ENCODE peak calls at places on chromosomes 12 and 14, in five cellular contexts. F is psoas muscle, E is colonic mucosa, O is mammary epithelial cell, A is testis. L is an unnamed sample.
A peak's percentile ranks its signal among the peaks of the same experiment; 100 is the strongest.

GRCh38 chr12:49022558-49023178 is 4.1 kb upstream of the PRKAG1 start:
- DNase-seq in F (peak; percentile 53), A (no peak), O (no peak), E (no peak), L (no peak)

GRCh38 chr12:12636641-12637040 is 25.0 kb downstream of the CREBL2 start:
- DNase-seq in A (no peak), O (peak; percentile 29), E (no peak), F (no peak), L (no peak)

GRCh38 chr14:30221546-30221945 is 293.9 kb upstream of the PRKD1 start:
- DNase-seq in O (no peak), E (no peak), A (no peak), F (no peak), L (no peak)

GRCh38 chr12:119423285-119423684 is 88.8 kb downstream of the CCDC60 start:
- DNase-seq in E (no peak), A (peak; percentile 41), O (no peak), F (no peak), L (no peak)

GRCh38 chr12:60072911-60073310 is 477.1 kb downstream of the SLC16A7 start:
- DNase-seq in O (no peak), A (no peak), F (no peak), E (no peak), L (peak; percentile 0)

GRCh38 chr12:26317942-26318565 is 122.7 kb downstream of the SSPN start:
- DNase-seq in A (no peak), O (peak; percentile 98), F (no peak), E (no peak), L (peak; percentile 47)

GRCh38 chr12:50862316-50862715 is 19.6 kb downstream of the TMPRSS12 start:
- DNase-seq in O (peak; percentile 55), A (no peak), E (no peak), F (no peak), L (no peak)

GRCh38 chr12:104742551-104742961 is 215.5 kb downstream of the SLC41A2 start:
- DNase-seq in F (no peak), E (no peak), O (no peak), A (no peak), L (no peak)

GRCh38 chr14:100844846-100845245 is 18.9 kb downstream of the MEG3 start:
- DNase-seq in E (no peak), F (no peak), A (no peak), O (no peak), L (no peak)

GRCh38 chr12:51071663-51072062 is 11.7 kb downstream of the CSRNP2 start:
- DNase-seq in F (no peak), O (no peak), A (no peak), E (no peak), L (no peak)

GRCh38 chr14:59262717-59263469 is 74.4 kb downstream of the DAAM1 start:
- DNase-seq in E (peak; percentile 51), F (no peak), A (no peak), O (no peak), L (no peak)

GRCh38 chr14:105431256-105431655 is 11.6 kb downstream of the MTA1 start:
- DNase-seq in F (no peak), O (no peak), A (no peak), E (no peak), L (no peak)

GRCh38 chr14:35406811-35407630 is 2.5 kb upstream of the NFKBIA start:
- DNase-seq in A (no peak), O (peak; percentile 78), F (no peak), E (no peak), L (peak; percentile 75)

GRCh38 chr14:99262977-99263448 is 9.0 kb downstream of the BCL11B start:
- DNase-seq in O (no peak), F (no peak), E (no peak), A (no peak), L (no peak)
- H3K4me3 ChIP-seq in O (no peak overlapping the region), F (no peak overlapping the region), E (no peak overlapping the region), A (no peak overlapping the region), L (no peak overlapping the region)

DNA sequence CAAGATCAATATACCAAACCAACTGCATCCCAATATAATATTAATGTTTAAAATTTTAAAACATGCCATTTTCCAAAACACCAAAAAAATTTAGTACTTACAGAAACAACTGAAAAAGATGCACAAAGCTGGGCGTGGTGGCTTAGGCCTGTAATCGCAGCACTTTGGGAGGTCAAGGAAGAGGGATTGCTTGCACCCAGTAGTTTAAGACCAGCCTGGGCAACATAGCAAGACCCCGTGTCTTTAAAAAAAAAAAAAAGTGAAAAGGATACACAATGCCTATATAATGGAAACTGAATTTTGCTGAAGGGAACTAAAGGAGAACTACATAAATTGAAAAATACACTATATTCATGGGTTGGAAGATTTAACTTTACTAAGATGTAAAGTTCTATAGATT is 149.5 kb downstream of the RMST start:
- DNase-seq in E (no peak), A (no peak), O (no peak), F (no peak), L (no peak)
- TF ChIP-seq CTCF in E (no peak), A (no peak), O (no peak), F (no peak), L (no peak)

GRCh38 chr14:76495983-76496382 is 120.0 kb downstream of the ESRRB start:
- DNase-seq in E (no peak), O (no peak), F (no peak), A (no peak), L (no peak)
- H3K27me3 ChIP-seq in E (no peaks in the 10 kb centered on the region), O (no peaks in the 10 kb centered on the region), F (no peaks in the 10 kb centered on the region), A (no peaks in the 10 kb centered on the region), L (no peaks in the 10 kb centered on the region)

GRCh38 chr12:103273645-103274044 is 222.1 kb downstream of the C12orf42 start:
- DNase-seq in E (no peak), F (no peak), A (no peak), O (peak; percentile 4), L (no peak)

GRCh38 chr12:103268831-103269514 is 226.8 kb downstream of the C12orf42 start:
- DNase-seq in F (no peak), E (no peak), O (no peak), A (no peak), L (no peak)

GRCh38 chr12:103278329-103278728 is 217.4 kb downstream of the C12orf42 start:
- DNase-seq in A (no peak), E (no peak), O (no peak), F (no peak), L (no peak)

GRCh38 chr12:103269962-103270361 is 225.8 kb downstream of the C12orf42 start:
- DNase-seq in F (no peak), A (no peak), E (no peak), O (no peak), L (no peak)

GRCh38 chr12:103272949-103273348 is 222.8 kb downstream of the C12orf42 start:
- DNase-seq in F (no peak), O (peak; percentile 13), E (no peak), A (no peak), L (no peak)
- H3K4me3 ChIP-seq in F (no peak overlapping the region), O (no peak overlapping the region), E (no peak overlapping the region), A (no peak overlapping the region), L (no peak overlapping the region)

DNA sequence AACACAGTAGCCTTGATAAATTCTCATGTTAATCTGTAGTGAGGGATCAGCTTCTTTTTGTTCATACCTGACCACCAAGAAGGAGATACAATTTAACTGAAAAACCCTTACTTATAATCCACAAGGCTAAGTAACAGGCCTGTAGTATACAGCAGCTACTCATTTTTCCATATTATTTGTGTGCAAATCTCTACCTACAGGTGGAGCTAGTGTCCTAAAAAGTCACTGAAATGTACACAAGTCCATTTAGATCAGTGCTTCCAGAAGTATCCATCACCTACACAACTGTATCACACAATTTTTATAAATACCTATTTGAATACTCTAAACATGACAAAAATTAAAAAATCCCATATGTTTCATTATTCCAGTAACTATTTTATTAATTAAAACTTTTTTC is 173.2 kb downstream of the SLC35F4 start:
- DNase-seq in A (no peak), F (no peak), E (no peak), O (peak; percentile 41), L (peak; percentile 83)
- TF ChIP-seq CTCF in A (peak; percentile 18), F (no peak), E (peak; percentile 19), O (peak; percentile 68), L (peak; percentile 72)

GRCh38 chr14:81434230-81434629 is 34.1 kb upstream of the STON2 start:
- DNase-seq in A (no peak), O (no peak), E (no peak), F (no peak), L (no peak)
- H3K27me3 ChIP-seq in A (no peaks in the 10 kb centered on the region), O (no peaks in the 10 kb centered on the region), E (peaks cover 16% of the 10 kb centered on the region), F (no peaks in the 10 kb centered on the region), L (peaks cover 55% of the 10 kb centered on the region)

DNA sequence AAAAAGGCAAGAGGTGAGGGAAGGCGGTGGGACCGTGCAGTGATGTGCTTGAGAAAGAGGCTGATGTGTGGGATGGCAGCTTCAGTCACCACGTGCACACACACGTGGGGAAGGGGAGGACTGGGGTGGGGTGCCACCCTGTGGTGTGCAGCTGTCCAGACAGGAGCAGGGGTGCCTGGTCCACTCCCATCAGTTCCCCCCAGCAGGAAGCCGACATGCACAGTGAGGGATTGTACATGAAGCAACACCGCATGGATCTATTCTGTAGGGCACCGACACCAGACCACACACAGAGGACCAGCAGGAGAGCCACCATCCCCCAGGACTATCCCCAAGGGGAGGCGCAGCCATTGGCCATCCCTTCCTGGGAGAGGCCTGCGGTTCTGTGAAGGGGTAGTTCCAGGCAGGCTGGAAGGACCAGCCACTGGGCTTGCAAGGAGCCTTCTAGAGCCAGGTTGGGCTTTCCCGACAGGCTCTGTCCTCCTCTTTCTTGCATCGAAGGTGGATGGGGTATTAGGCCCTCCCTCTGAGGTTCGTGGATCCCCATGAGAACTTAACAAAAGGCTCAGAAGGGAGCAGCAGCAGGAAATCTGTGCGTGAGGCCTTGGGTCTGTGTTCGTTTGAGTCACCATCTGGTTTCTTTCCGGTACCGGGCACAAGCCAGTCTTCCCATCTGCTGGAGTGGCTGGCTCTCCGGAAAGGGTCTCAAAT is 59.7 kb downstream of the PLEKHG3 start:
- DNase-seq in O (no peak), F (no peak), E (no peak), A (peak; percentile 49), L (peak; percentile 46)
- H3K4me3 ChIP-seq in O (no peak overlapping the region), F (peak overlapping the region; percentile 29), E (no peak overlapping the region), A (no peak overlapping the region), L (no peak overlapping the region)

GRCh38 chr14:77859934-77860570 is 60.1 kb downstream of the ADCK1 start:
- DNase-seq in F (peak; percentile 28), A (peak; percentile 18), O (no peak), E (no peak), L (no peak)

GRCh38 chr14:77861201-77861600 is 61.3 kb downstream of the ADCK1 start:
- DNase-seq in O (no peak), F (peak; percentile 24), A (no peak), E (no peak), L (no peak)

GRCh38 chr14:77864580-77864979 is 64.7 kb downstream of the ADCK1 start:
- DNase-seq in F (no peak), O (no peak), A (no peak), E (no peak), L (no peak)

GRCh38 chr14:77864085-77864484 is 64.2 kb downstream of the ADCK1 start:
- DNase-seq in A (no peak), O (no peak), F (peak; percentile 12), E (no peak), L (no peak)

GRCh38 chr14:77862154-77862783 is 62.4 kb downstream of the ADCK1 start:
- DNase-seq in E (peak; percentile 82), O (peak; percentile 21), F (peak; percentile 83), A (peak; percentile 89), L (peak; percentile 71)
- TF ChIP-seq CTCF in E (peak; percentile 95), O (peak; percentile 99), F (peak; percentile 95), A (peak; percentile 67), L (peak; percentile 99)

DNA sequence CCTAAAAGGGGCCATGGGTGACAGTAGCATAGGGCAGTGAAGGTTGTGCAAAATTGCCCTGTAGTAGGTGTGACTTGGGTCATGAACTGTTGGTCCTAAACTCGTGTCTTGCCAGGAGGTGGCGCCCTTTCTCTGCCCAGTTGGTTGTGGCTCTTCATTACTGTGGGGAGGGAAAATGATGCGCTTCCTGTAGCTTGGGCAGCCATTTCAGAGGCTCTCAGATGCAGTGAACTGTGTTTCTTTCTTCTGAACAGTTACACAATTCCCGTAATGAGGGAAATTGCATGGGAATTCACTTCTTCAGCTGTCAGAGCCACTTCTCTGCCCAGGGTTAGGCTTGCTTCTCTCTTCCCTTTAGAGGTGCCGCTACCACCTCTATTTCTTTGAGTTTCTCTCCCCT is 148.1 kb upstream of the NRXN3 start:
- DNase-seq in F (peak; percentile 59), A (peak; percentile 84), O (peak; percentile 46), E (peak; percentile 68), L (peak; percentile 75)
- H3K27me3 ChIP-seq in F (peaks cover 6% of the 10 kb centered on the region), A (no peaks in the 10 kb centered on the region), O (no peaks in the 10 kb centered on the region), E (no peaks in the 10 kb centered on the region), L (peaks cover 6% of the 10 kb centered on the region)

L was measured in cardiac muscle cell.